ENCODE peak calls at places on chromosomes 1 and 21, in seven cellular contexts. X is mucosa of descending colon, Q is AG09319, I is HL-60, V is thyroid gland, P is endothelial cell, J is PC-9. F is an unnamed sample.

GRCh38 chr1:18974005-18974404 is 17.5 kb upstream of the IFFO2 start:
- DNase-seq in P (no peak), Q (no peak), J (no peak), V (no peak), X (no peak), I (no peak), F (no peak)

GRCh38 chr1:107541412-107541811 is 400.6 kb downstream of the NTNG1 start:
- DNase-seq in I (no peak), V (no peak), J (no peak), P (no peak), Q (no peak), X (no peak), F (no peak)

GRCh38 chr1:86833461-86834215 is 80.3 kb downstream of the SELENOF start:
- DNase-seq in I (peak), P (peak), X (no peak), Q (peak), J (peak), V (peak), F (peak)

GRCh38 chr1:39406533-39407478 is 84.6 kb upstream of the BMP8A start:
- DNase-seq in J (no peak), I (no peak), X (no peak), P (no peak), Q (no peak), V (peak), F (no peak)

GRCh38 chr21:38646213-38646837 is 148.0 kb upstream of the ERG start:
- DNase-seq in Q (no peak), P (no peak), X (no peak), J (no peak), V (no peak), I (no peak), F (no peak)

GRCh38 chr1:151992345-151993083 is 1.1 kb downstream of the S100A10 start:
- DNase-seq in P (no peak), I (peak), V (peak), J (peak), X (peak), Q (peak), F (no peak)

GRCh38 chr1:171897304-171897703 is 56.0 kb downstream of the DNM3 start:
- DNase-seq in V (no peak), I (no peak), Q (no peak), J (no peak), X (no peak), P (no peak), F (no peak)

GRCh38 chr1:62241357-62242131 is 46.9 kb downstream of the L1TD1 start:
- DNase-seq in V (peak), I (no peak), J (peak), X (no peak), P (no peak), Q (no peak), F (no peak)

GRCh38 chr1:19013826-19014548 is 57.5 kb upstream of the IFFO2 start:
- DNase-seq in V (no peak), I (no peak), Q (no peak), P (no peak), X (no peak), J (no peak), F (no peak)

GRCh38 chr1:21256776-21257175 is 33.5 kb downstream of the ECE1 start:
- DNase-seq in J (no peak), V (no peak), P (no peak), X (no peak), I (no peak), Q (no peak), F (no peak)

GRCh38 chr1:226762988-226763740 is 24.1 kb upstream of the ITPKB start:
- DNase-seq in J (no peak), P (no peak), X (no peak), V (no peak), Q (no peak), I (no peak), F (no peak)

GRCh38 chr1:118983558-118984021 is 4.6 kb downstream of the TBX15 start:
- DNase-seq in X (no peak), Q (no peak), V (no peak), P (no peak), J (no peak), I (no peak), F (peak)

GRCh38 chr1:118484893-118485292 is 299.9 kb upstream of the SPAG17 start:
- DNase-seq in V (no peak), J (no peak), I (no peak), P (no peak), Q (no peak), X (no peak), F (no peak)

GRCh38 chr1:61931587-61932279 is 189.5 kb downstream of the PATJ start:
- DNase-seq in P (no peak), V (no peak), Q (no peak), X (no peak), I (no peak), J (no peak), F (no peak)

GRCh38 chr1:34753163-34753562 is 1.7 kb upstream of the GJB5 start:
- DNase-seq in X (no peak), Q (no peak), J (no peak), V (no peak), I (no peak), P (no peak), F (no peak)
- TF ChIP-seq CTCF in X (no peak), Q (no peak), J (no peak), V (no peak), I (no peak), P (no peak), F (no peak)

DNA sequence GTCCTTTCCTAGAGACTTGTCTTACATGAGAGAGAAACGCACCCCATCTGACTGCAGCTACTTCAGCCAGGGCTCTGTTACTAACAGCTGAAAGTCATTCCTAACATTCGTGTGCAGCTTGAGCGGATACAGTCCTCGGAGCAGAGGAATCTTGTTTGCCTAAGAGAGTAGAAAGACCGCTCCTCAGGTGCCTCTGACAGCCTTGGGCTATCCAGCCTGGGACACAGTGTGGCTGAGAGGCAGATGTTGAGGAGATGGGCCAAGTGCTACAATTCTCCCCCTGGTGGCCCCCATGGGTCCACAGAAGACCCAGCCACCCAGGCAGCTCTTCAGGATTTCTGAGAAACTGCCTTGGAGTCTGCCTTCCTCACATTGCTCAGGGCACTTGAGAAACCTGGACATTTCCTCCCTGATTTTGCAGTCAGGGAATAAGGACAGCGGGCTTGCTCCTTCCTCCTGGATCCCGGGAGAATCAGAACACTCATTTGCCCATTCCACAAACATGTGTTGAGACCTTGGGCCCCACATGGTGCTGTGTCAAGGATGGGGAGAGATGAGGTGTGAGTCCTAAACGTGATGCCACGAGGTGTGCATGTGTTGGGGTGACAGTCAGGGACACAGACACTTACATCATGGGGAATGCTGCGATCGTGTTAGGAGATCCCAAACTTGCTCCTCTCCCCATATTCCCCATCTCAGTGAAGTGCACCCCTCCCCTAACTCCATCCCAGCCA is 13.1 kb downstream of the TRIM62 start:
- DNase-seq in Q (no peak), X (no peak), P (no peak), I (no peak), V (peak), J (no peak), F (no peak)
- TF ChIP-seq CTCF in Q (no peak), X (no peak), P (no peak), I (no peak), V (no peak), J (no peak), F (peak)

DNA sequence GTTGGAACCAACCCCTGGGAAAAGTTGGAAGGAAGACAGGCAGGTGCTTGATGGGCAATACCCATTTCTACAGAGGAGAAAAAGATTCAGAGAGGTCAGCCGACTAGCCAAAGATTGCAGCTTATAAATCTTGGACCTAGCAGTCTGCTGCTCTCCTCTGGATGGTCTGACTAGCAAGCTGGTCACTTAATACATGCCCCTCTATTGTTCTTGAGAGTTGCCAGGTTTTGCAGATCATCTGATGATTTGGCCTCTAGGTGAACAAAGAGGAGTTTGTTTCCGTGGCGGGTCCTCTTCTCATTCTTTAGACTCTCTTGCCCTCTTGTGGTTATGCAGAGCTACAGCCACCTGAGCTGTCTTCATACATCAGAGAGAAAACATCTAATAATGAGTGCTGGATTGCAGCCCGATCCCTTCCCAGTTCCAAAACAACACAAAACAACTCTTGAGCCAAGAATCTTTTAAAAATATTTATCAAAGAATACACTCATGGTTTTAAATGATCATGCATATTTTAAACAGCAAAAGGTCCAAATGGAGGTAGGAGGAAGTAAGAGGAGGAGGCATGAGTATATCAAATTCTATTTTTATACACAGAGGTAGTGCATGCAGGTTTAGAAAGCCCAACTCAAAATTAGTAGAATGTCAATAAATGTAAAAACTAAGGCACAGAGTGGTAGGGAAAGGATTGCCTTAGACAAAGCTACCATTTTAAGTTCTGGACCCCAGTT is 115.7 kb downstream of the SLC30A10 start:
- DNase-seq in Q (peak), V (peak), J (peak), I (no peak), X (no peak), P (peak), F (peak)
- TF ChIP-seq CTCF in Q (peak), V (peak), J (peak), I (peak), X (no peak), P (peak), F (peak)

DNA sequence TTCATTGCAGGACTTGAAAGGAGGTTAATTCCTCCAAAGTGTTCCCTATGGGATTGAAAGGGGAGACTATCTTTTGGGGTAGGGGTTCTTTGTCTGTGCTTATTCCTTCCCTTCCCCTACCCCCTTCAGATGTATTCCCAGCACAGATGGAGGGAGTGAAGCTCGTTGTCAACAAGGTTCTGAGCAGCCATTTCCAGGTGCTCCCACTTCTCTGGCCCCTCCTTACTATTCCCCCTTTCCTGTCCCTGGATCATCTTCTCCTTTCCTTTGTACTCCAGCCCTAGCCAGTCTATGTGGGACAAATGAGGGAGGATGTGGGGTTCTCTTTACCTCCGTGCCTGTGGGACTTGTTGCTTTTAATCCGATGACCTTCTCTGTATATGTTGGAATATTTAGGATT is 899 bp downstream of the TOMM40L start:
- DNase-seq in J (no peak), X (no peak), Q (no peak), I (no peak), V (no peak), P (no peak), F (no peak)
- TF ChIP-seq CTCF in J (no peak), X (no peak), Q (no peak), I (no peak), V (no peak), P (no peak), F (no peak)

GRCh38 chr1:42477775-42478174 is 14.7 kb downstream of the CCDC30 start:
- DNase-seq in P (no peak), V (no peak), Q (no peak), X (no peak), I (no peak), J (no peak), F (no peak)

GRCh38 chr1:42480921-42481320 is 17.8 kb downstream of the CCDC30 start:
- DNase-seq in I (no peak), P (no peak), Q (no peak), V (no peak), J (no peak), X (no peak), F (no peak)

GRCh38 chr1:42482635-42483153 is 19.6 kb downstream of the CCDC30 start:
- DNase-seq in V (no peak), X (no peak), I (no peak), P (no peak), J (no peak), Q (no peak), F (no peak)

GRCh38 chr1:42476605-42477004 is 13.5 kb downstream of the CCDC30 start:
- DNase-seq in Q (no peak), J (no peak), P (no peak), I (no peak), X (no peak), V (no peak), F (no peak)

GRCh38 chr1:42479621-42480020 is 16.5 kb downstream of the CCDC30 start:
- DNase-seq in I (no peak), X (no peak), V (no peak), P (no peak), Q (no peak), J (no peak), F (no peak)
- TF ChIP-seq CTCF in I (no peak), X (no peak), V (no peak), P (peak), Q (no peak), J (peak), F (peak)

GRCh38 chr1:161132410-161133219 is at the start of gene DEDD:
- DNase-seq in I (peak), V (peak), J (peak), Q (peak), X (peak), P (peak), F (peak)
- TF ChIP-seq CTCF in I (no peak), V (no peak), J (no peak), Q (no peak), X (no peak), P (no peak), F (no peak)

GRCh38 chr1:170791941-170792340 is 128.0 kb downstream of the PRRX1 start:
- DNase-seq in V (no peak), P (no peak), X (no peak), Q (peak), J (no peak), I (no peak), F (no peak)

GRCh38 chr1:170790651-170791071 is 126.7 kb downstream of the PRRX1 start:
- DNase-seq in I (no peak), J (no peak), V (no peak), X (no peak), P (no peak), Q (peak), F (no peak)

GRCh38 chr1:170789063-170789462 is 125.1 kb downstream of the PRRX1 start:
- DNase-seq in P (no peak), V (no peak), I (no peak), J (no peak), X (no peak), Q (no peak), F (no peak)

GRCh38 chr1:170790175-170790574 is 126.2 kb downstream of the PRRX1 start:
- DNase-seq in I (no peak), Q (no peak), P (no peak), V (peak), X (no peak), J (no peak), F (no peak)
- TF ChIP-seq CTCF in I (no peak), Q (peak), P (no peak), V (no peak), X (no peak), J (no peak), F (no peak)

GRCh38 chr1:218350022-218350525 is 4.9 kb downstream of the TGFB2 start:
- DNase-seq in P (no peak), V (no peak), J (no peak), Q (no peak), X (no peak), I (no peak), F (no peak)

GRCh38 chr1:218349365-218350021 is 4.4 kb downstream of the TGFB2 start:
- DNase-seq in I (no peak), P (no peak), J (no peak), X (no peak), V (no peak), Q (no peak), F (no peak)

GRCh38 chr1:218353656-218354055 is 8.5 kb downstream of the TGFB2 start:
- DNase-seq in X (no peak), P (no peak), Q (no peak), J (peak), I (no peak), V (peak), F (no peak)

GRCh38 chr1:218350909-218351616 is 5.9 kb downstream of the TGFB2 start:
- DNase-seq in P (no peak), Q (no peak), V (no peak), J (no peak), I (no peak), X (no peak), F (no peak)

DNA sequence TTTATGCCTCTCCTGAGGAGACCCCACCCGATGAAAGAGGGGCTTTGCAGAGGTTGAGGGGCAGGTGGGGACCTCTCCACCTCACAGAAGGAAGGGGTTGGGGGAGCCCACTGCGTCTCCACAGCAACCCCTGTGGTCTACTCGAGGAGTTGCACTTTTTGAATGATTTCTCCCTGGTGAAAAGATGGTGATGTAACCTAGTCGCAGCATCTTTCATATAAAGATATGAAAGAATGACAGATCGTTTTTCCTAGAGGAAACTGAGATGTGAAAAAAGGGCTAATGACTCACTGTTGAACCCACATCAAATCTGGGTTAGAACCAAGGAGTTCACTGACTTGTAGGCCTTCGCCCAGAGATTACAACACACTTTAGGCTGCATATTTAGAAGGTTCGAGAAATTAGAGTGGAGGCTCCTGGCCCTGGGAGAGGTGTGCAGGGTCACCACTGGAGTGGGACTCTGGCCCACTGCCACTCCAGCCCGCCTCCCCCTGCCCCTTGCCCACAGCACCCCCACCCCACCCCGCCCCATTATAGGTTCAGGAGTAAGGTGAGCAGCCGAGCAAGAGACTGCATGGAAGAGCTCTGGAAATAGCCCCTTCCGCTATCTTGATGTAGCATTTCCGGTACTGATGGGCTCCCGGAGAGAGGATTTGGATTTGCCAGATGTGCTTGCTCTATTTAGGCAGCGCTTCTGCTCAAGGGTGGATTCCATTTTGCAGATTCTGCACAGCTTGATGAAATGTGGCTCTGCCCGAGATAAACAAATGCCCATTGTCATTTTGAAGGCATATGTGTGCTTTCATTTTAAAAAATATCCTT is 6.7 kb downstream of the TGFB2 start:
- DNase-seq in P (no peak), Q (no peak), V (peak), X (no peak), J (no peak), I (peak), F (no peak)
- TF ChIP-seq CTCF in P (no peak), Q (peak), V (peak), X (no peak), J (no peak), I (peak), F (peak)

F was measured in neural crest cell.